ENCODE peak calls at places on chromosome 19, in eight cellular contexts. One of them, this sample, is unnamed.

GRCh38 chr19:35959040-35959967 is 23.1 kb downstream of the LRFN3 start:
- DNase-seq in ovary: no peak
- DNase-seq in HepG2: no peak
- DNase-seq in tibial nerve: no peak
- DNase-seq in transverse colon: peak; percentile 56
- DNase-seq in A549: no peak
- DNase-seq in suprapubic skin: no peak
- DNase-seq in upper lobe of left lung: peak; percentile 61
- DNase-seq in this sample: peak; percentile 60

GRCh38 chr19:807627-808175 is 10.4 kb downstream of the PTBP1 start:
- DNase-seq in ovary: no peak
- DNase-seq in HepG2: no peak
- DNase-seq in tibial nerve: no peak
- DNase-seq in transverse colon: no peak
- DNase-seq in A549: no peak
- DNase-seq in suprapubic skin: no peak
- DNase-seq in upper lobe of left lung: no peak
- DNase-seq in this sample: no peak

GRCh38 chr19:42281175-42282035 is 12.4 kb downstream of the CIC start:
- DNase-seq in ovary: peak; percentile 76
- DNase-seq in HepG2: peak; percentile 76
- DNase-seq in tibial nerve: no peak
- DNase-seq in transverse colon: peak; percentile 47
- DNase-seq in A549: no peak
- DNase-seq in suprapubic skin: peak; percentile 89
- DNase-seq in upper lobe of left lung: no peak
- DNase-seq in this sample: no peak

GRCh38 chr19:35995655-35995993 is 636 bp downstream of the SDHAF1 start:
- DNase-seq in ovary: peak; percentile 58
- DNase-seq in HepG2: peak; percentile 27
- DNase-seq in tibial nerve: no peak
- DNase-seq in transverse colon: peak; percentile 58
- DNase-seq in A549: peak; percentile 69
- DNase-seq in suprapubic skin: no peak
- DNase-seq in upper lobe of left lung: peak; percentile 69
- DNase-seq in this sample: no peak

GRCh38 chr19:19303411-19303810 is 16.9 kb downstream of the SUGP1 start:
- DNase-seq in ovary: no peak
- DNase-seq in HepG2: no peak
- DNase-seq in tibial nerve: no peak
- DNase-seq in transverse colon: no peak
- DNase-seq in A549: no peak
- DNase-seq in suprapubic skin: no peak
- DNase-seq in upper lobe of left lung: no peak
- DNase-seq in this sample: no peak

GRCh38 chr19:43633520-43633919 is 6.1 kb downstream of the CADM4 start:
- DNase-seq in ovary: no peak
- DNase-seq in HepG2: no peak
- DNase-seq in tibial nerve: no peak
- DNase-seq in transverse colon: no peak
- DNase-seq in A549: no peak
- DNase-seq in suprapubic skin: no peak
- DNase-seq in upper lobe of left lung: no peak
- DNase-seq in this sample: no peak

GRCh38 chr19:16527971-16528521 is 14.2 kb downstream of the CHERP start:
- DNase-seq in ovary: no peak
- DNase-seq in HepG2: no peak
- DNase-seq in tibial nerve: no peak
- DNase-seq in transverse colon: no peak
- DNase-seq in A549: peak; percentile 31
- DNase-seq in suprapubic skin: no peak
- DNase-seq in upper lobe of left lung: no peak
- DNase-seq in this sample: peak; percentile 41

GRCh38 chr19:49863935-49864320 is 3.4 kb downstream of the PNKP start:
- DNase-seq in ovary: peak; percentile 42
- DNase-seq in HepG2: no peak
- DNase-seq in tibial nerve: no peak
- DNase-seq in transverse colon: no peak
- DNase-seq in A549: no peak
- DNase-seq in suprapubic skin: no peak
- DNase-seq in upper lobe of left lung: no peak
- DNase-seq in this sample: no peak

GRCh38 chr19:35425682-35426081 is 22.4 kb upstream of the FFAR2 start:
- DNase-seq in ovary: no peak
- DNase-seq in HepG2: no peak
- DNase-seq in tibial nerve: no peak
- DNase-seq in transverse colon: no peak
- DNase-seq in A549: no peak
- DNase-seq in suprapubic skin: no peak
- DNase-seq in upper lobe of left lung: no peak
- DNase-seq in this sample: no peak

GRCh38 chr19:6312018-6312417 is 21.4 kb downstream of the ACER1 start:
- DNase-seq in ovary: no peak
- DNase-seq in HepG2: no peak
- DNase-seq in tibial nerve: no peak
- DNase-seq in transverse colon: no peak
- DNase-seq in A549: no peak
- DNase-seq in suprapubic skin: no peak
- DNase-seq in upper lobe of left lung: no peak
- DNase-seq in this sample: no peak

GRCh38 chr19:5585461-5586299 is 17.9 kb upstream of the TINCR start:
- DNase-seq in ovary: no peak
- DNase-seq in HepG2: no peak
- DNase-seq in tibial nerve: no peak
- DNase-seq in transverse colon: no peak
- DNase-seq in A549: no peak
- DNase-seq in suprapubic skin: no peak
- DNase-seq in upper lobe of left lung: no peak
- DNase-seq in this sample: no peak

GRCh38 chr19:12833418-12833746 is 997 bp downstream of the RTBDN start:
- DNase-seq in ovary: no peak
- DNase-seq in HepG2: no peak
- DNase-seq in tibial nerve: no peak
- DNase-seq in transverse colon: no peak
- DNase-seq in A549: no peak
- DNase-seq in suprapubic skin: no peak
- DNase-seq in upper lobe of left lung: no peak
- DNase-seq in this sample: no peak

GRCh38 chr19:16025108-16026101 is 50.9 kb upstream of the TPM4 start:
- DNase-seq in ovary: no peak
- DNase-seq in HepG2: peak; percentile 61
- DNase-seq in tibial nerve: no peak
- DNase-seq in transverse colon: peak; percentile 39
- DNase-seq in A549: peak; percentile 64
- DNase-seq in suprapubic skin: no peak
- DNase-seq in upper lobe of left lung: peak; percentile 21
- DNase-seq in this sample: peak; percentile 54

GRCh38 chr19:44356383-44357111 is at the start of gene ZNF112:
- DNase-seq in ovary: peak; percentile 83
- DNase-seq in HepG2: peak; percentile 94
- DNase-seq in tibial nerve: peak; percentile 82
- DNase-seq in transverse colon: peak; percentile 90
- DNase-seq in A549: peak; percentile 98
- DNase-seq in suprapubic skin: peak; percentile 86
- DNase-seq in upper lobe of left lung: peak; percentile 94
- DNase-seq in this sample: peak; percentile 90

GRCh38 chr19:28420731-28421550 is 792.0 kb downstream of the UQCRFS1 start:
- DNase-seq in ovary: no peak
- DNase-seq in HepG2: no peak
- DNase-seq in tibial nerve: no peak
- DNase-seq in transverse colon: no peak
- DNase-seq in A549: no peak
- DNase-seq in suprapubic skin: no peak
- DNase-seq in upper lobe of left lung: no peak
- DNase-seq in this sample: no peak

GRCh38 chr19:14515501-14516047 is 2.6 kb downstream of the DNAJB1 start:
- DNase-seq in ovary: no peak
- DNase-seq in HepG2: no peak
- DNase-seq in tibial nerve: no peak
- DNase-seq in transverse colon: no peak
- DNase-seq in A549: no peak
- DNase-seq in suprapubic skin: no peak
- DNase-seq in upper lobe of left lung: no peak
- DNase-seq in this sample: no peak
- H3K4me3 ChIP-seq in ovary: no peak overlapping the region
- H3K4me3 ChIP-seq in HepG2: peak overlapping the region; percentile 92
- H3K4me3 ChIP-seq in tibial nerve: peak overlapping the region; percentile 89
- H3K4me3 ChIP-seq in transverse colon: no peak overlapping the region
- H3K4me3 ChIP-seq in A549: peak overlapping the region; percentile 100
- H3K4me3 ChIP-seq in suprapubic skin: peak overlapping the region; percentile 68
- H3K4me3 ChIP-seq in upper lobe of left lung: peak overlapping the region; percentile 74
- H3K4me3 ChIP-seq in this sample: peak overlapping the region; percentile 89

DNA sequence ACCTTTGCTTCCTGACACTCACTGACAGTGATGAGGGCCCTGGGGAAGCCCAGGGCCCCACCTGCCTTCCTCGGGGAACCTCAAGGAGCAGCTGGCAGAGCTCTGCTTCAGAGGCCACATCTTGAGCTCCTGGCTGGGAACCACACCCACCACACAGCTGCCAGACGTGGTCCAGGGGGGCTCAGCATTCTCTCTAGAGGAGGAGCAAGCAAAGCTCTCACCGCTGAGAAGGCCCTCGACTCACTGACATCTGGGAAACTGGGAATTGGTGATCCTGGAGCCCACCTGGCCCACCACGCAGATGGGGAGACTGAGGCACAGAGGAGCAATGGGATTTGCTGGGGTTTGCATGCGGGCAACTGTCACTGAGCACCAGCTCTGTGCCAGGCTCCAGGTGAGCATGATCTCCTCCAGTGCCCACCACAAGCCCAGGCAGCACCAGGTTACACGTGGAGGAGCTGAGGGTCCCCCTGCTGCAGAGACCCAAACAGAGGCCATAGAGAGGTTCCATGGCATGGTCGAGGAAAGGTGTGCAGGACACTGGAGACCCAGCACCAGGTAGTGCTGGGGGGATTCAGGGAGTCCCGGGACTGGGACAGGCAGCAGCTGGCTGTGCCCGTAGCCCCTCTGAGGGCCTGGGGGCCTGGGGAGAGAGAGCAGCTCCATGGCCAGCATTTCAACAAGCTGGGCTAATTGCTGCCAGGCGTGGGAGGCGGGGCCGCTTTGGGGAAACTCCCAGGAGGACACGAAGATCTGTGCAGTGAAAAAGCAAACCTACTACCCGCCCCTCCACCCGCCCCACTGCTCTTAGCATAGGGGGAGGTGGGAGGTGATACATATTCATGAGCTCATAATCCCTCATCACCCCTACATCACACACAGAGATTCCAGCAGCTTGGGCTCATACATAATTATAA is 33.4 kb downstream of the PEPD start:
- DNase-seq in ovary: no peak
- DNase-seq in HepG2: no peak
- DNase-seq in tibial nerve: no peak
- DNase-seq in transverse colon: no peak
- DNase-seq in A549: no peak
- DNase-seq in suprapubic skin: peak; percentile 68
- DNase-seq in upper lobe of left lung: no peak
- DNase-seq in this sample: no peak
- TF ChIP-seq EP300 in ovary: no peak
- TF ChIP-seq EP300 in HepG2: no peak
- TF ChIP-seq EP300 in tibial nerve: no peak
- TF ChIP-seq EP300 in transverse colon: no peak
- TF ChIP-seq EP300 in A549: no peak
- TF ChIP-seq EP300 in suprapubic skin: no peak
- TF ChIP-seq EP300 in upper lobe of left lung: no peak
- TF ChIP-seq EP300 in this sample: no peak

DNA sequence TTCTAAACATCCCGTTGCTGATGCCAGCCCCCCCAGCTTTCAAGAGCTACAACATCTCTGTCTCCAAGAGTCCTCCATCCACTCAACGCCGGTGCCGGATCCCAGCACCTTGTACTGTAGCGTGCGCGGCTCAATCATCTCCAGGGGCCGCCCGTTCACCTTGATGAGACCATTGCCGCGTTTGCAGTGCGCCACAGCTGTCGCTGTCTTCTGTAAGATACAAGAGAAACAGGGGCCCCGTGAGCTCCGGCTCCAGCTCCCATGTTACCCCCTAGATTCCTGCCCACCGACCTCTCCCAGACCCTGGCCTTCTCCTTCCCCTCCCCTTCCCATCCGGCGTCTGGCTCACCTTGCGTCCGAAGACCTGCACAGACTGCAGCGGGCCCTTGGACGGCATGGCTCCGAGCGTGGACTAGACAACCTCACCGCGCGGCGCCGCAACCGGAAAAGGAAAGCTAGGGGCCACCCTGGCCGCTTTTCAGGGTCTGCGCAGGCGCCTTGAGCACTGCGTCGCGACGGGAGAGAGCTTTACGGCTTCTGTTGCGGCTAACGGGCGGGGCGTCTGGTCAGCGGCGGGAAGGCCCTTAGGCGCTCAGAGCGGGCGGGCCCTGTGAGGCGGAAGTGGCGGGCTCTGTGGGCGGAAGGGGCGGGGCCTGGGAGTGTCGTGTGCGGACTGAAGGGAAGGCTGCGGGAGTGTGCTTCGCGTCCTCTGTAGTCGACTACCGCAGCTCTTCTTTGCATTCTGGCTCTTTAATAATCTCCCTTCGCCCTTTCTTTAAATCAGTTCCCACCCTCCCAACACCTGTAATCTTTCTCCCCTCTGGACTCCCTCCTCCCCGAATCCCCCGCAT is at the start of gene RPS16:
- DNase-seq in ovary: peak; percentile 98
- DNase-seq in HepG2: peak; percentile 94
- DNase-seq in tibial nerve: peak; percentile 96
- DNase-seq in transverse colon: peak; percentile 99
- DNase-seq in A549: peak; percentile 100
- DNase-seq in suprapubic skin: peak; percentile 99
- DNase-seq in upper lobe of left lung: peak; percentile 99
- DNase-seq in this sample: peak; percentile 99
- TF ChIP-seq CTCF in ovary: no peak
- TF ChIP-seq CTCF in HepG2: peak; percentile 18
- TF ChIP-seq CTCF in tibial nerve: no peak
- TF ChIP-seq CTCF in transverse colon: no peak
- TF ChIP-seq CTCF in A549: no peak
- TF ChIP-seq CTCF in suprapubic skin: no peak
- TF ChIP-seq CTCF in upper lobe of left lung: no peak
- TF ChIP-seq CTCF in this sample: no peak

GRCh38 chr19:11535792-11536595 is 2.7 kb upstream of the CNN1 start:
- DNase-seq in ovary: peak; percentile 97
- DNase-seq in HepG2: peak; percentile 68
- DNase-seq in tibial nerve: peak; percentile 84
- DNase-seq in transverse colon: peak; percentile 93
- DNase-seq in A549: peak; percentile 88
- DNase-seq in suprapubic skin: peak; percentile 94
- DNase-seq in upper lobe of left lung: peak; percentile 93
- DNase-seq in this sample: peak; percentile 91
- H3K4me3 ChIP-seq in ovary: peak overlapping the region; percentile 35
- H3K4me3 ChIP-seq in HepG2: peak overlapping the region; percentile 18
- H3K4me3 ChIP-seq in tibial nerve: peak overlapping the region; percentile 47
- H3K4me3 ChIP-seq in transverse colon: no peak overlapping the region
- H3K4me3 ChIP-seq in A549: peak overlapping the region; percentile 40
- H3K4me3 ChIP-seq in suprapubic skin: peak overlapping the region; percentile 32
- H3K4me3 ChIP-seq in upper lobe of left lung: peak overlapping the region; percentile 42
- H3K4me3 ChIP-seq in this sample: peak overlapping the region; percentile 27

GRCh38 chr19:40231544-40232424 is 5.3 kb upstream of the CCNP start:
- DNase-seq in ovary: no peak
- DNase-seq in HepG2: peak; percentile 82
- DNase-seq in tibial nerve: no peak
- DNase-seq in transverse colon: no peak
- DNase-seq in A549: no peak
- DNase-seq in suprapubic skin: no peak
- DNase-seq in upper lobe of left lung: no peak
- DNase-seq in this sample: no peak
- TF ChIP-seq EP300 in ovary: no peak
- TF ChIP-seq EP300 in HepG2: peak; percentile 67
- TF ChIP-seq EP300 in tibial nerve: no peak
- TF ChIP-seq EP300 in transverse colon: no peak
- TF ChIP-seq EP300 in A549: no peak
- TF ChIP-seq EP300 in suprapubic skin: no peak
- TF ChIP-seq EP300 in upper lobe of left lung: no peak
- TF ChIP-seq EP300 in this sample: no peak